ENCODE peak calls at places on chromosomes 7 and 10, in four cellular contexts. T is OCI-LY7, B is thoracic aorta, C is GM12878. V is an unnamed sample.

GRCh38 chr10:29757551-29758297 is 123.0 kb upstream of the SVIL start:
- DNase-seq in T (no peak), B (no peak), C (no peak), V (no peak)

GRCh38 chr7:90592036-90592435 is 4.1 kb upstream of the CDK14 start:
- DNase-seq in T (no peak), B (no peak), C (no peak), V (no peak)

GRCh38 chr10:116278832-116279231 is 5.8 kb upstream of the GFRA1 start:
- DNase-seq in T (no peak), B (no peak), C (no peak), V (no peak)

GRCh38 chr7:111561659-111561908 is 708 bp downstream of the IMMP2L start:
- DNase-seq in T (no peak), B (no peak), C (no peak), V (no peak)

GRCh38 chr10:118035358-118036031 is 11.2 kb downstream of the RAB11FIP2 start:
- DNase-seq in T (no peak), B (no peak), C (no peak), V (no peak)

GRCh38 chr7:38512704-38513103 is 118.5 kb downstream of the AMPH start:
- DNase-seq in T (no peak), B (no peak), C (no peak), V (no peak)

GRCh38 chr7:98628916-98629525 is 11.9 kb downstream of the NPTX2 start:
- DNase-seq in T (no peak), B (no peak), C (no peak), V (no peak)

GRCh38 chr7:45650404-45651055 is 76.4 kb downstream of the ADCY1 start:
- DNase-seq in T (no peak), B (no peak), C (no peak), V (no peak)

GRCh38 chr10:112222799-112223198 is 39.2 kb upstream of the GPAM start:
- DNase-seq in T (no peak), B (no peak), C (no peak), V (no peak)

GRCh38 chr7:77831481-77831880 is 32.9 kb downstream of the PHTF2 start:
- DNase-seq in T (no peak), B (no peak), C (no peak), V (no peak)

GRCh38 chr10:100370561-100370975 is 23.5 kb downstream of the SCD start:
- DNase-seq in T (no peak), B (no peak), C (no peak), V (no peak)

GRCh38 chr10:63675171-63675570 is 154.0 kb downstream of the REEP3 start:
- DNase-seq in T (no peak), B (no peak), C (no peak), V (no peak)

GRCh38 chr10:80413152-80413996 is 5.0 kb downstream of the PRXL2A start:
- DNase-seq in T (no peak), B (no peak), C (no peak), V (no peak)

GRCh38 chr10:60942604-60943269 is 1.2 kb downstream of the RHOBTB1 start:
- DNase-seq in T (no peak), B (peak; percentile 4), C (no peak), V (no peak)

GRCh38 chr7:18860226-18860625 is 257.2 kb downstream of the TWIST1 start:
- DNase-seq in T (no peak), B (no peak), C (no peak), V (no peak)

GRCh38 chr10:44955408-44956070 is 4.1 kb upstream of the RASSF4 start:
- DNase-seq in T (no peak), B (no peak), C (no peak), V (no peak)

GRCh38 chr10:9579110-9579705 is 1438.5 kb upstream of the CELF2 start:
- DNase-seq in T (no peak), B (no peak), C (no peak), V (no peak)

GRCh38 chr7:69813637-69814240 is 215.5 kb downstream of the AUTS2 start:
- DNase-seq in T (no peak), B (no peak), C (no peak), V (no peak)

GRCh38 chr10:62384057-62384446 is 9.9 kb downstream of the ZNF365 start:
- DNase-seq in T (no peak), B (no peak), C (peak; percentile 5), V (no peak)

GRCh38 chr7:70271617-70272081 is 673.4 kb downstream of the AUTS2 start:
- DNase-seq in T (no peak), B (no peak), C (no peak), V (no peak)

GRCh38 chr7:135238112-135238744 is 4.6 kb downstream of the STRA8 start:
- DNase-seq in T (peak; percentile 14), B (no peak), C (no peak), V (no peak)

GRCh38 chr10:1662361-1663025 is 74.8 kb downstream of the ADARB2 start:
- DNase-seq in T (peak; percentile 4), B (no peak), C (no peak), V (no peak)

GRCh38 chr7:94655884-94656657 is at the start of gene SGCE:
- DNase-seq in T (peak; percentile 79), B (no peak), C (peak; percentile 28), V (peak; percentile 83)

GRCh38 chr10:15411035-15411434 is 39.9 kb upstream of the FAM171A1 start:
- DNase-seq in T (no peak), B (no peak), C (no peak), V (no peak)

GRCh38 chr10:101226888-101227736 is 2.2 kb downstream of the LBX1 start:
- DNase-seq in T (no peak), B (no peak), C (no peak), V (no peak)

GRCh38 chr10:93211989-93212388 is 138.3 kb downstream of the CYP26A1 start:
- DNase-seq in T (no peak), B (no peak), C (no peak), V (no peak)

GRCh38 chr7:140696024-140696678 is 357 bp upstream of the NDUFB2 start:
- DNase-seq in T (peak; percentile 91), B (peak; percentile 85), C (no peak), V (peak; percentile 95)

GRCh38 chr10:124112891-124113580 is 19.6 kb upstream of the CHST15 start:
- DNase-seq in T (no peak), B (no peak), C (no peak), V (no peak)

DNA sequence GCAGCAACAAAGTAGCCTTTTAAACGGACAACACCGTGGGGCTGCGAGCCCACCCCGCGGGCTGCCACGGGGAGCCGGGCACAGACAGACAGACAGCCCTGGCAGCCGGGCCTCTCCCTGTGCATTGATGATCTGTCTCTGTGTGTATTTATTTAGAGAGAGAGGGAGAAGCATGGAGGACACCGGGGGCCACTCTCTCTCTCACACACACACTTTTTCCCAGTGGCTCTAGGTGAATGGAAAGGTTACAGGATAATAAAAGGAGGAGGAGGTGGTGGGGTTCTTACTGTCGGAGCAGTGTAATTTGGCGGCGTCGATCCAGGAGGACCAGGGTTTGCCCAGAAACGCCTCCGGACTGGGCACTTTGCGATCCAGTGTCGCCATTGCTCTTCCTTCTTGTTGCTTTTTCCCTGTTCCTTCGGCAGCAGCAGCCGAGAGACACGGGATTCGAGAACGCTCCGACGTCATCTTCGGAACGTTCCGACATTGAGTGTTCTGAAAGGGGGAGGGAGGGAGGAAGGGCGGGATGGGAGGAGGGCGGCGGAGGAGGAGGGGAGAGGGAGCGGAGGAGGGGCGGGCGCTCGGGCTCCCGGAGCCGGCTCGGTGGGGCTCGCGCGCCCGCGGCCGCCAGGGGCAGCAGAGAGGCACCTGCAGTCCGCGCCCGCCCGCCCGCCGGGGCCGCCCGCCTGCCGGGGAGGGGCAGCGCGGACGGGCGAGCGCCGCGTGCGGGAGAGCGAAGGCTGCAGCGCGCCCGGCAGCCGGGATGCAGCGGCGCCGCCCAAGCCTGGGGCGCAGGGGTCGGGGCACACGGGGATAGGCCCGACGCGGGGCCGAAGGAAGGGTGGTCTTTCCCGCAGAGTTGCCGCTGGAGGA is at the start of gene ATXN7L1:
- DNase-seq in T (peak; percentile 73), B (peak; percentile 85), C (no peak), V (peak; percentile 99)
- TF ChIP-seq CTCF in T (peak; percentile 41), B (peak; percentile 51), C (peak; percentile 6), V (peak; percentile 21)

GRCh38 chr10:12428447-12429135 is 79.2 kb downstream of the CAMK1D start:
- DNase-seq in T (no peak), B (no peak), C (no peak), V (no peak)
- TF ChIP-seq CTCF in T (peak; percentile 25), B (no peak), C (no peak), V (no peak)

GRCh38 chr7:1758417-1758858 is 88.4 kb downstream of the ELFN1 start:
- DNase-seq in T (peak; percentile 73), B (no peak), C (no peak), V (no peak)
- TF ChIP-seq CTCF in T (peak; percentile 71), B (no peak), C (peak; percentile 38), V (no peak)

GRCh38 chr10:75544381-75544780 is 113.0 kb downstream of the LRMDA start:
- DNase-seq in T (no peak), B (no peak), C (no peak), V (no peak)
- TF ChIP-seq CTCF in T (no peak), B (no peak), C (no peak), V (no peak)

V was measured in endothelial cell.